ENCODE peak calls at places on chromosome 17, in eight cellular contexts. G is NCI-H774; Y is stimulated activated CD8-positive, alpha-beta memory T cell treated with anti-CD3 and anti-CD28 coated beads, Interleukin-4, amount 100 ng/mL, for 4 hours; Z is Calu3; P is RPMI7951; F is RCC 7860; L is HFFc6; N is stimulated activated CD4-positive, alpha-beta T cell treated with anti-CD3 and anti-CD28 coated beads, Interleukin-4, amount 100 ng/mL, for 24 hours. A is an unnamed sample.

GRCh38 chr17:42305543-42306384 is 17.5 kb downstream of the STAT5A start:
- DNase-seq in Y (no peak), L (no peak), F (no peak), G (no peak), N (no peak), Z (no peak), P (no peak), A (no peak)

GRCh38 chr17:30340957-30341356 is 7.1 kb upstream of the TMIGD1 start:
- DNase-seq in L (no peak), P (no peak), F (no peak), N (no peak), Y (no peak), G (no peak), Z (no peak), A (no peak)

GRCh38 chr17:28807925-28808641 is 34.5 kb downstream of the FAM222B start:
- DNase-seq in G (peak; percentile 85), L (peak; percentile 86), F (peak; percentile 45), Y (no peak), N (no peak), P (peak; percentile 76), Z (peak; percentile 21), A (no peak)

GRCh38 chr17:49845210-49845782 is 2.6 kb downstream of the TAC4 start:
- DNase-seq in N (no peak), F (no peak), Y (no peak), P (no peak), G (no peak), Z (no peak), L (no peak), A (peak; percentile 69)

GRCh38 chr17:47663997-47664941 is 14.6 kb downstream of the KPNB1 start:
- DNase-seq in G (peak; percentile 32), F (peak; percentile 54), P (peak; percentile 43), Y (peak; percentile 42), N (peak; percentile 69), Z (peak; percentile 80), L (peak; percentile 48), A (peak; percentile 68)

GRCh38 chr17:42436401-42436800 is 13.3 kb upstream of the CAVIN1 start:
- DNase-seq in L (peak; percentile 75), F (no peak), P (peak; percentile 92), Y (no peak), Z (no peak), N (no peak), G (peak; percentile 59), A (peak; percentile 87)

GRCh38 chr17:704111-704864 is 10.4 kb downstream of the VPS53 start:
- DNase-seq in F (no peak), Y (no peak), G (no peak), P (no peak), Z (no peak), L (no peak), N (no peak), A (no peak)

GRCh38 chr17:5705081-5705875 is 121.0 kb upstream of the NLRP1 start:
- DNase-seq in G (no peak), N (no peak), Z (peak; percentile 9), P (no peak), F (no peak), Y (no peak), L (no peak), A (no peak)

GRCh38 chr17:30995347-30995746 is 24.5 kb downstream of the RNF135 start:
- DNase-seq in G (no peak), L (no peak), P (no peak), N (no peak), F (no peak), Y (no peak), Z (no peak), A (no peak)

GRCh38 chr17:34314279-34314678 is 5.0 kb upstream of the CCL8 start:
- DNase-seq in F (no peak), L (no peak), P (peak; percentile 67), G (no peak), Z (no peak), Y (no peak), N (no peak), A (peak; percentile 73)